ENCODE peak calls at places on chromosomes 3 and 15, in four cellular contexts. One of them, this sample, is unnamed. For H3K36me3, the result is how much of the 10 kb centered on the place peaks cover.

GRCh38 chr3:157793745-157794144 is 290.5 kb upstream of the VEPH1 start:
- DNase-seq in kidney: no peak
- DNase-seq in esophagus muscularis mucosa: no peak
- DNase-seq in heart right ventricle: no peak
- DNase-seq in this sample: no peak

GRCh38 chr3:169759256-169759655 is 5.6 kb downstream of the TERC start:
- DNase-seq in kidney: no peak
- DNase-seq in esophagus muscularis mucosa: no peak
- DNase-seq in heart right ventricle: no peak
- DNase-seq in this sample: no peak

GRCh38 chr15:29596266-29596665 is 226.0 kb downstream of the TJP1 start:
- DNase-seq in kidney: no peak
- DNase-seq in esophagus muscularis mucosa: peak
- DNase-seq in heart right ventricle: no peak
- DNase-seq in this sample: no peak

GRCh38 chr15:41490355-41490754 is 3.3 kb upstream of the ITPKA start:
- DNase-seq in kidney: peak
- DNase-seq in esophagus muscularis mucosa: no peak
- DNase-seq in heart right ventricle: no peak
- DNase-seq in this sample: no peak

GRCh38 chr15:45121706-45122417 is 7.7 kb downstream of the DUOXA2 start:
- DNase-seq in kidney: peak
- DNase-seq in esophagus muscularis mucosa: no peak
- DNase-seq in heart right ventricle: no peak
- DNase-seq in this sample: no peak

GRCh38 chr3:12677616-12678015 is 13.7 kb upstream of the RAF1 start:
- DNase-seq in kidney: peak
- DNase-seq in esophagus muscularis mucosa: no peak
- DNase-seq in heart right ventricle: no peak
- DNase-seq in this sample: no peak

GRCh38 chr3:185065059-185065458 is 87.8 kb downstream of the C3orf70 start:
- DNase-seq in kidney: no peak
- DNase-seq in esophagus muscularis mucosa: no peak
- DNase-seq in heart right ventricle: no peak
- DNase-seq in this sample: no peak

GRCh38 chr15:33671456-33671855 is 296.8 kb upstream of the CHRM5 start:
- DNase-seq in kidney: no peak
- DNase-seq in esophagus muscularis mucosa: no peak
- DNase-seq in heart right ventricle: no peak
- DNase-seq in this sample: no peak

GRCh38 chr15:64653757-64654156 is 121.6 kb downstream of the RBPMS2 start:
- DNase-seq in kidney: no peak
- DNase-seq in esophagus muscularis mucosa: no peak
- DNase-seq in heart right ventricle: no peak
- DNase-seq in this sample: no peak

GRCh38 chr3:25713316-25713967 is 48.7 kb upstream of the TOP2B start:
- DNase-seq in kidney: no peak
- DNase-seq in esophagus muscularis mucosa: no peak
- DNase-seq in heart right ventricle: no peak
- DNase-seq in this sample: no peak

GRCh38 chr15:80403712-80404056 is 498 bp upstream of the ARNT2 start:
- DNase-seq in kidney: peak
- DNase-seq in esophagus muscularis mucosa: peak
- DNase-seq in heart right ventricle: no peak
- DNase-seq in this sample: peak

GRCh38 chr15:90553248-90553745 is 23.6 kb downstream of the CRTC3 start:
- DNase-seq in kidney: no peak
- DNase-seq in esophagus muscularis mucosa: no peak
- DNase-seq in heart right ventricle: no peak
- DNase-seq in this sample: no peak

GRCh38 chr3:174598885-174599439 is 260.2 kb upstream of the NAALADL2 start:
- DNase-seq in kidney: no peak
- DNase-seq in esophagus muscularis mucosa: no peak
- DNase-seq in heart right ventricle: no peak
- DNase-seq in this sample: no peak

GRCh38 chr3:112030911-112031310 is 3.6 kb upstream of the TMPRSS7 start:
- DNase-seq in kidney: no peak
- DNase-seq in esophagus muscularis mucosa: no peak
- DNase-seq in heart right ventricle: no peak
- DNase-seq in this sample: no peak

GRCh38 chr15:93829115-93829849 is 402.1 kb upstream of the MCTP2 start:
- DNase-seq in kidney: no peak
- DNase-seq in esophagus muscularis mucosa: no peak
- DNase-seq in heart right ventricle: peak
- DNase-seq in this sample: no peak

GRCh38 chr3:47846186-47846879 is 43.4 kb downstream of the DHX30 start:
- DNase-seq in kidney: peak
- DNase-seq in esophagus muscularis mucosa: no peak
- DNase-seq in heart right ventricle: no peak
- DNase-seq in this sample: no peak

GRCh38 chr3:146701246-146701645 is 96.1 kb upstream of the PLSCR5 start:
- DNase-seq in kidney: no peak
- DNase-seq in esophagus muscularis mucosa: no peak
- DNase-seq in heart right ventricle: no peak
- DNase-seq in this sample: no peak

GRCh38 chr3:126432361-126432760 is 37.7 kb downstream of the CFAP100 start:
- DNase-seq in kidney: no peak
- DNase-seq in esophagus muscularis mucosa: no peak
- DNase-seq in heart right ventricle: no peak
- DNase-seq in this sample: no peak

GRCh38 chr15:64144565-64145281 is 6.8 kb upstream of the SNX22 start:
- DNase-seq in kidney: peak
- DNase-seq in esophagus muscularis mucosa: no peak
- DNase-seq in heart right ventricle: no peak
- DNase-seq in this sample: no peak

GRCh38 chr3:52532838-52533622 is 627 bp downstream of the NT5DC2 start:
- DNase-seq in kidney: peak
- DNase-seq in esophagus muscularis mucosa: no peak
- DNase-seq in heart right ventricle: no peak
- DNase-seq in this sample: peak

GRCh38 chr3:72193768-72194463 is 409.0 kb upstream of the PROK2 start:
- DNase-seq in kidney: no peak
- DNase-seq in esophagus muscularis mucosa: no peak
- DNase-seq in heart right ventricle: no peak
- DNase-seq in this sample: no peak

GRCh38 chr15:55937040-55937439 is 56.4 kb downstream of the NEDD4 start:
- DNase-seq in kidney: no peak
- DNase-seq in esophagus muscularis mucosa: no peak
- DNase-seq in heart right ventricle: no peak
- DNase-seq in this sample: no peak

GRCh38 chr3:40427045-40427669 is 30.0 kb upstream of the RPL14 start:
- DNase-seq in kidney: no peak
- DNase-seq in esophagus muscularis mucosa: no peak
- DNase-seq in heart right ventricle: no peak
- DNase-seq in this sample: no peak

GRCh38 chr15:65214010-65214409 is 2.7 kb upstream of the CILP start:
- DNase-seq in kidney: no peak
- DNase-seq in esophagus muscularis mucosa: no peak
- DNase-seq in heart right ventricle: no peak
- DNase-seq in this sample: no peak

GRCh38 chr15:80107204-80107603 is 45.6 kb upstream of the FAH start:
- DNase-seq in kidney: no peak
- DNase-seq in esophagus muscularis mucosa: no peak
- DNase-seq in heart right ventricle: no peak
- DNase-seq in this sample: no peak

GRCh38 chr3:83023050-83023449 is 1261.6 kb upstream of the GBE1 start:
- DNase-seq in kidney: peak
- DNase-seq in esophagus muscularis mucosa: no peak
- DNase-seq in heart right ventricle: no peak
- DNase-seq in this sample: no peak

GRCh38 chr3:154540950-154541604 is 111.1 kb upstream of the GPR149 start:
- DNase-seq in kidney: no peak
- DNase-seq in esophagus muscularis mucosa: no peak
- DNase-seq in heart right ventricle: no peak
- DNase-seq in this sample: no peak

GRCh38 chr3:121975702-121976302 is 46.2 kb downstream of the ILDR1 start:
- DNase-seq in kidney: no peak
- DNase-seq in esophagus muscularis mucosa: no peak
- DNase-seq in heart right ventricle: no peak
- DNase-seq in this sample: no peak

GRCh38 chr15:73885954-73886700 is 12.8 kb downstream of the TBC1D21 start:
- DNase-seq in kidney: no peak
- DNase-seq in esophagus muscularis mucosa: no peak
- DNase-seq in heart right ventricle: no peak
- DNase-seq in this sample: no peak

GRCh38 chr15:44545934-44546802 is 9.2 kb downstream of the EIF3J start:
- DNase-seq in kidney: no peak
- DNase-seq in esophagus muscularis mucosa: no peak
- DNase-seq in heart right ventricle: peak
- DNase-seq in this sample: no peak

GRCh38 chr3:111338059-111338698 is 203.8 kb upstream of the CD96 start:
- DNase-seq in kidney: no peak
- DNase-seq in esophagus muscularis mucosa: no peak
- DNase-seq in heart right ventricle: peak
- DNase-seq in this sample: no peak

GRCh38 chr15:87477759-87478687 is 778.5 kb downstream of the NTRK3 start:
- DNase-seq in kidney: peak
- DNase-seq in esophagus muscularis mucosa: no peak
- DNase-seq in heart right ventricle: peak
- DNase-seq in this sample: peak

GRCh38 chr3:43061101-43061895 is 44.6 kb downstream of the POMGNT2 start:
- DNase-seq in kidney: no peak
- DNase-seq in esophagus muscularis mucosa: peak
- DNase-seq in heart right ventricle: no peak
- DNase-seq in this sample: no peak

DNA sequence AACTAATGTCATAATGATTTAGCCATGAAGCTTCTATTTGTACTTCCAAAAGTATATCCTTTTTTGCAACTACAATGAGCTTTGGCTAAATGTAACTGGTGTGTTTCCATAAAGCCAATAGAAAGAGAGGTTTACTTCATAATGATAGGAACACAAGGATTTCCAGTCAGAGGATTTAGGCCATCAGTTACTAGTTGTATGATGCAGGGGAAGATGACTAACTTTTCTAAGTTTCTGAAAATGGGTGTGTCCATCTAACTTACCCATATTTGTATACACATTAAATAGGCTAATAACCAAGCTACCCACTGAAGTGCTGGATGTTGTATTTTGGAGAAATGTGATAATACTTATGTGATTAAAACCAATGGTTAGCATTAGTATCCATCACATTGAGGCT is 55.7 kb downstream of the SLC4A7 start:
- DNase-seq in kidney: no peak
- DNase-seq in esophagus muscularis mucosa: no peak
- DNase-seq in heart right ventricle: no peak
- DNase-seq in this sample: no peak
- H3K36me3 ChIP-seq in kidney: under half
- H3K36me3 ChIP-seq in esophagus muscularis mucosa: under half
- H3K36me3 ChIP-seq in heart right ventricle: under half
- H3K36me3 ChIP-seq in this sample: under half

DNA sequence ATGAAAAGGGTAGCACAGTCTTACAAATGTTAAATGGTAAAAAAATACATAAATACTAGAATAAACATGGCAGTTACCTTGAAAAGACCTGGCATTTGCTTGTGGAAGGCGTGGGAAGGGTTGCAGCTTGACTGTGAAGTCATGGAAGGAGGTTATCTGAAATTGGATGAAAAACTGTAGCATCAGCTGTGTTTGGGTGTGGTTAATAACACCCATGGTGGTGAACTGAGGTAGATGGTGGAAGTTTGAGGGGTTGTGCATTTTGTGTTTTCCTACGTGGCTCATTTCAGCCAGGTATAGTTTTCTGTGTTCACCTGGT is 46.5 kb downstream of the PSMD6 start:
- DNase-seq in kidney: no peak
- DNase-seq in esophagus muscularis mucosa: no peak
- DNase-seq in heart right ventricle: no peak
- DNase-seq in this sample: no peak
- H3K4me3 ChIP-seq in kidney: no peak
- H3K4me3 ChIP-seq in esophagus muscularis mucosa: no peak
- H3K4me3 ChIP-seq in heart right ventricle: no peak
- H3K4me3 ChIP-seq in this sample: no peak

DNA sequence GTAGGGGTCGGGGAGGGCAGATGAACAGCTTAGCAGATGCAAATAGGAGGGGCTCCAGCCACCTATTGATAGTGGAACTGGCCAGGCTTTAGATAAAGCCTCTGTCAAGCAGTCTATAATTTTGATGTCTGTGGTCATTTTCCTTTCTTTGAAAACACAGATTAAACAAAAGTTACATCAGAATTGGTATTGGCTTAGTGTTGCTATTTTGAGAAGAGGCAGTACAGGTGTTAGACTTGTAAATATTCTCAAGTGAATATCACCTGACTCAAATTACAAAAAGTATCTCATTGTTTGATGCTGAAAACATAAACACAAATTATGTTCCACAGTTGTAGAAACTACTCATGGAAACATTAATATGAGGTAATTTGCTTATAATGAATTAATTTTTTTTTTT is 18.1 kb downstream of the GHRL start:
- DNase-seq in kidney: no peak
- DNase-seq in esophagus muscularis mucosa: no peak
- DNase-seq in heart right ventricle: no peak
- DNase-seq in this sample: no peak
- H3K36me3 ChIP-seq in kidney: under half
- H3K36me3 ChIP-seq in esophagus muscularis mucosa: half or more
- H3K36me3 ChIP-seq in heart right ventricle: under half
- H3K36me3 ChIP-seq in this sample: half or more

DNA sequence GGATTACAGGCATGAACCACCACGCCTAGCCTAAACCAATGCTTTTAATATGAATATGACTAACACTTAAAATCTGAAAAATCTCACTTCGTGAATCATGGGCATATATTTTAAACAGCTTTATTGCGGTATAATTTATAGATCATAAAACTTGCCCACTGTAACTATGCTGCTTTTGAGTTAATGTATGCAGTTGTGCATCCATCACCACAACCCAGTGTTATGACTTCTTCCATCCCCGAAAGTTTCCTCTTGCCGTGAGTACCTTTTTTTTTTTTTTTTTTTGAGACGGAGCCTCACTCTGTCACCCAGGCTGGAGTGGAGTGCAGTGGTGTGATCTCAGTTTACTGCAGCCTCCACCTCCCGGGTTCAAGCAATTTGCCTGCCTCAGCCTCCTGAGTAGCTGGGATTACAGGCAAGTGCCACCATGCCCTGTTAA is 7.1 kb downstream of the KAT2B start:
- DNase-seq in kidney: no peak
- DNase-seq in esophagus muscularis mucosa: no peak
- DNase-seq in heart right ventricle: no peak
- DNase-seq in this sample: no peak
- H3K4me3 ChIP-seq in kidney: no peak
- H3K4me3 ChIP-seq in esophagus muscularis mucosa: peak
- H3K4me3 ChIP-seq in heart right ventricle: no peak
- H3K4me3 ChIP-seq in this sample: no peak

This sample was measured in left lung.